ENCODE peak calls at places on chromosomes 12 and 14, in four cellular contexts. K is colonic mucosa, L is astrocyte of the spinal cord, W is GM12864. S is an unnamed sample.

GRCh38 chr12:45966486-45966885 is 23.9 kb downstream of the SCAF11 start:
- DNase-seq in K (no peak), L (peak), W (no peak), S (peak)

GRCh38 chr12:52010152-52010622 is 3.4 kb downstream of the TAMALIN start:
- DNase-seq in K (peak), L (peak), W (no peak), S (no peak)

GRCh38 chr12:20040844-20041243 is 327.5 kb upstream of the PDE3A start:
- DNase-seq in K (no peak), L (no peak), W (no peak), S (no peak)

GRCh38 chr12:5746496-5746895 is 198.6 kb downstream of the ANO2 start:
- DNase-seq in K (no peak), L (no peak), W (no peak), S (no peak)

GRCh38 chr12:101891462-101891971 is 14.1 kb downstream of the DRAM1 start:
- DNase-seq in K (peak), L (peak), W (peak), S (peak)

GRCh38 chr14:60206837-60207533 is 41.8 kb upstream of the DHRS7 start:
- DNase-seq in K (no peak), L (no peak), W (no peak), S (peak)

GRCh38 chr14:59046746-59047145 is 141.7 kb upstream of the DAAM1 start:
- DNase-seq in K (no peak), L (peak), W (no peak), S (no peak)

GRCh38 chr14:78902010-78902623 is 731.9 kb downstream of the NRXN3 start:
- DNase-seq in K (peak), L (peak), W (no peak), S (peak)

GRCh38 chr12:114623737-114624136 is 60.2 kb downstream of the TBX3 start:
- DNase-seq in K (no peak), L (no peak), W (no peak), S (no peak)

GRCh38 chr12:130832561-130833209 is 6.4 kb downstream of the STX2 start:
- DNase-seq in K (peak), L (peak), W (no peak), S (peak)

GRCh38 chr12:19707948-19708409 is 268.7 kb downstream of the AEBP2 start:
- DNase-seq in K (no peak), L (peak), W (no peak), S (peak)

GRCh38 chr12:15225136-15225535 is 3.9 kb upstream of the RERG start:
- DNase-seq in K (no peak), L (no peak), W (no peak), S (no peak)

GRCh38 chr12:45192707-45193106 is 23.2 kb upstream of the ANO6 start:
- DNase-seq in K (no peak), L (no peak), W (no peak), S (no peak)

GRCh38 chr14:102223682-102224081 is 81.3 kb downstream of the MOK start:
- DNase-seq in K (no peak), L (no peak), W (no peak), S (no peak)

GRCh38 chr12:114916124-114916523 is 232.1 kb upstream of the TBX3 start:
- DNase-seq in K (no peak), L (peak), W (no peak), S (peak)

GRCh38 chr14:87199371-87199770 is 793.6 kb downstream of the GALC start:
- DNase-seq in K (no peak), L (no peak), W (no peak), S (no peak)

GRCh38 chr14:74888164-74889158 is 6.7 kb downstream of the DLST start:
- DNase-seq in K (no peak), L (peak), W (no peak), S (peak)

GRCh38 chr14:83416476-83416875 is 1882.8 kb upstream of the SEL1L start:
- DNase-seq in K (no peak), L (no peak), W (no peak), S (no peak)

GRCh38 chr12:57698414-57698813 is 4.5 kb downstream of the OS9 start:
- DNase-seq in K (no peak), L (no peak), W (no peak), S (no peak)

GRCh38 chr12:30706476-30706875 is 10.8 kb upstream of the IPO8 start:
- DNase-seq in K (no peak), L (no peak), W (no peak), S (no peak)

GRCh38 chr12:46233418-46233817 is 35.4 kb downstream of the SLC38A1 start:
- DNase-seq in K (no peak), L (no peak), W (no peak), S (no peak)

GRCh38 chr14:83826838-83827237 is 1703.1 kb upstream of the FLRT2 start:
- DNase-seq in K (no peak), L (peak), W (no peak), S (peak)

GRCh38 chr12:47547077-47547476 is 158.8 kb downstream of the RPAP3 start:
- DNase-seq in K (no peak), L (peak), W (no peak), S (peak)
- TF ChIP-seq CTCF in K (no peak), L (peak), W (no peak), S (no peak)

GRCh38 chr14:41972531-41972930 is 365.9 kb downstream of the LRFN5 start:
- DNase-seq in K (no peak), L (no peak), W (no peak), S (no peak)
- TF ChIP-seq CTCF in K (no peak), L (no peak), W (no peak), S (no peak)

DNA sequence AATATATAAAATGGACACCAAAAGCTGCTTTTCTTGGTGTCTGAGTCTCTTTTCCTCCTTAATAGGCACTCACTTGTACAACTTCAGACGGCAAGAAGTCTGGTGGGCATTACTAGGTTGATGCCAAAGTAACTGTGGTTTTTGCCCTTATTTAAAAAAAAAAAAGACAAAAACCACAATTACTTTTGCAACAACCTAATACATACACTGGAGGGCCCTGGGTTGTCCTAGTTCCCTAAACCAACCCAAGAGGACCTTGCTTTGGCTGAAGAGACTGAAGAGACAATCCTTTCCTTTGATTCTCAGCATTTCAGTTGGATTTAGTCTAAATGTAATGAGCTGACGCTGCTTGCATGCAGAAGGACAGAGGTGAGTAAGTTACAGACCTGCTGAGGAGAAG is 16.2 kb upstream of the PLEKHG3 start:
- DNase-seq in K (no peak), L (no peak), W (no peak), S (no peak)
- TF ChIP-seq CTCF in K (no peak), L (no peak), W (no peak), S (no peak)

GRCh38 chr12:13000935-13001724 is 1.1 kb upstream of the HEBP1 start:
- DNase-seq in K (peak), L (peak), W (no peak), S (peak)

GRCh38 chr12:13000616-13000934 is 510 bp upstream of the HEBP1 start:
- DNase-seq in K (no peak), L (no peak), W (no peak), S (peak)

GRCh38 chr12:13001725-13002040 is 1.6 kb upstream of the HEBP1 start:
- DNase-seq in K (no peak), L (no peak), W (no peak), S (no peak)

GRCh38 chr12:12999276-12999958 is 648 bp downstream of the HEBP1 start:
- DNase-seq in K (peak), L (no peak), W (no peak), S (no peak)

GRCh38 chr12:12999959-13000615 is at the start of gene HEBP1:
- DNase-seq in K (peak), L (peak), W (peak), S (peak)
- TF ChIP-seq CTCF in K (no peak), L (no peak), W (no peak), S (no peak)

GRCh38 chr12:116761499-116761898 is 23.4 kb downstream of the RNFT2 start:
- DNase-seq in K (no peak), L (no peak), W (no peak), S (no peak)

GRCh38 chr12:116760621-116761020 is 22.5 kb downstream of the RNFT2 start:
- DNase-seq in K (no peak), L (no peak), W (no peak), S (no peak)

GRCh38 chr12:116765271-116765670 is 27.2 kb downstream of the RNFT2 start:
- DNase-seq in K (no peak), L (no peak), W (no peak), S (no peak)

GRCh38 chr12:116759783-116760581 is 21.9 kb downstream of the RNFT2 start:
- DNase-seq in K (no peak), L (no peak), W (no peak), S (no peak)
- TF ChIP-seq CTCF in K (no peak), L (no peak), W (no peak), S (no peak)

DNA sequence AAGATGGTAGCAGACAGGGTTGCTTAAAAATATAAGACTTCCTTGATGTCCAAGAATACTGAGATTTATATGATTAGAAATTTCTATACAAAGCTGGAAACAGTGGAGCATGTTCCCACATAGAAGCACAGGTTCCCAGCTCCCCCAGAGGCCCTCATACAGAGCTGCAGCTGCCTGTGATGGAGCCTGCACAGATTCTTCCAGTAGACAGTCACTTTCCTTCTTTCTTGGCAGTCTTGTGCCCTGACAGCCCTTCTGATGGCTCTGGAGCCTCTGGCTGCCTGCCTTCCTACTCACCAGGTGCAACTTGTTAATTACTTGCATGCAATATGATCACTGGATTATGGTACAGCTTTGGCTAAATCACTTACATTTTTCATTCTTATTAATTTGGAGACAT is 44.4 kb downstream of the BICD1 start:
- DNase-seq in K (no peak), L (no peak), W (no peak), S (no peak)
- TF ChIP-seq CTCF in K (no peak), L (no peak), W (no peak), S (no peak)

GRCh38 chr12:94260017-94260416 is 111.6 kb downstream of the PLXNC1 start:
- DNase-seq in K (no peak), L (no peak), W (no peak), S (no peak)
- TF ChIP-seq CTCF in K (no peak), L (no peak), W (no peak), S (no peak)

GRCh38 chr12:74953697-74954096 is 255.9 kb downstream of the KCNC2 start:
- DNase-seq in K (no peak), L (no peak), W (no peak), S (no peak)
- TF ChIP-seq CTCF in K (no peak), L (no peak), W (no peak), S (no peak)

DNA sequence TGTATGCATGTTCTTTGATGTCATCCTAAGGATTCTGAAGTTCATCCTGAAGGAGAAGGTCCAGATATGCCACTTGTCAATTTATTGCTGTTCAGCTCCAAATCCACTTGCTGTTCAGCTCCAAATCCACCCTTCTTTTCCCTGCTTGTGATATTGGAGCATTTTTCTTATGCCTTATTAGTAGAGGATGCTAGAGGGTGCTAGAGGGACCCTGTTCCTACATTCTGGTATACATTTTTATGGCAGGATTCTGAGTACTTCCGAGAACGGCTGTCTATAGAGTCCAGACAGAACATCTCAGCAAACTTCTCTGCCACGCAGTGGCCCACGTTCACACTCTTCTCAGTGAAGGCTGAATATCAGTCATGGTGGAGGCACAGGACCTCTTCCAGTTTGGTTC is 406.7 kb downstream of the NOVA1 start:
- DNase-seq in K (no peak), L (peak), W (no peak), S (no peak)
- TF ChIP-seq CTCF in K (no peak), L (peak), W (no peak), S (no peak)

GRCh38 chr14:52883658-52884057 is 67.2 kb downstream of the FERMT2 start:
- DNase-seq in K (no peak), L (no peak), W (no peak), S (no peak)
- TF ChIP-seq CTCF in K (no peak), L (no peak), W (no peak), S (no peak)